ENCODE peak calls at places on chromosomes 4 and X, in six cellular contexts. One of them, this sample, is unnamed.

GRCh38 chrX:140425712-140426395 is 79.0 kb downstream of the SOX3 start:
- DNase-seq in HCT116: no peak
- DNase-seq in neural progenitor cell: no peak
- DNase-seq in left lung: no peak
- DNase-seq in esophagus squamous epithelium: no peak
- DNase-seq in type B pancreatic cell: no peak
- DNase-seq in this sample: no peak

GRCh38 chr4:164700471-164700870 is 53.5 kb upstream of the SMIM31 start:
- DNase-seq in HCT116: peak
- DNase-seq in neural progenitor cell: peak
- DNase-seq in left lung: peak
- DNase-seq in esophagus squamous epithelium: no peak
- DNase-seq in type B pancreatic cell: no peak
- DNase-seq in this sample: no peak

GRCh38 chr4:815464-816146 is 10.3 kb downstream of the CPLX1 start:
- DNase-seq in HCT116: no peak
- DNase-seq in neural progenitor cell: no peak
- DNase-seq in left lung: no peak
- DNase-seq in esophagus squamous epithelium: no peak
- DNase-seq in type B pancreatic cell: no peak
- DNase-seq in this sample: no peak

GRCh38 chr4:56643596-56643995 is 37.5 kb downstream of the HOPX start:
- DNase-seq in HCT116: no peak
- DNase-seq in neural progenitor cell: no peak
- DNase-seq in left lung: no peak
- DNase-seq in esophagus squamous epithelium: no peak
- DNase-seq in type B pancreatic cell: no peak
- DNase-seq in this sample: no peak

GRCh38 chr4:17068885-17069284 is 170.4 kb upstream of the LDB2 start:
- DNase-seq in HCT116: no peak
- DNase-seq in neural progenitor cell: no peak
- DNase-seq in left lung: no peak
- DNase-seq in esophagus squamous epithelium: no peak
- DNase-seq in type B pancreatic cell: no peak
- DNase-seq in this sample: no peak

GRCh38 chr4:47703964-47704363 is 133.9 kb downstream of the CORIN start:
- DNase-seq in HCT116: no peak
- DNase-seq in neural progenitor cell: no peak
- DNase-seq in left lung: no peak
- DNase-seq in esophagus squamous epithelium: no peak
- DNase-seq in type B pancreatic cell: no peak
- DNase-seq in this sample: no peak

GRCh38 chrX:51215266-51215665 is 117.4 kb upstream of the NUDT10 start:
- DNase-seq in HCT116: no peak
- DNase-seq in neural progenitor cell: peak
- DNase-seq in left lung: no peak
- DNase-seq in esophagus squamous epithelium: no peak
- DNase-seq in type B pancreatic cell: no peak
- DNase-seq in this sample: no peak

GRCh38 chr4:55706526-55706925 is 70.4 kb upstream of the NMU start:
- DNase-seq in HCT116: no peak
- DNase-seq in neural progenitor cell: no peak
- DNase-seq in left lung: no peak
- DNase-seq in esophagus squamous epithelium: no peak
- DNase-seq in type B pancreatic cell: no peak
- DNase-seq in this sample: no peak

GRCh38 chr4:112726041-112726440 is 89.1 kb downstream of the LARP7 start:
- DNase-seq in HCT116: no peak
- DNase-seq in neural progenitor cell: no peak
- DNase-seq in left lung: no peak
- DNase-seq in esophagus squamous epithelium: no peak
- DNase-seq in type B pancreatic cell: no peak
- DNase-seq in this sample: no peak

GRCh38 chrX:138847930-138848329 is 136.4 kb upstream of the FGF13 start:
- DNase-seq in HCT116: no peak
- DNase-seq in neural progenitor cell: no peak
- DNase-seq in left lung: no peak
- DNase-seq in esophagus squamous epithelium: no peak
- DNase-seq in type B pancreatic cell: no peak
- DNase-seq in this sample: no peak

GRCh38 chrX:11953615-11954014 is 184.7 kb upstream of the FRMPD4 start:
- DNase-seq in HCT116: no peak
- DNase-seq in neural progenitor cell: peak
- DNase-seq in left lung: no peak
- DNase-seq in esophagus squamous epithelium: no peak
- DNase-seq in type B pancreatic cell: no peak
- DNase-seq in this sample: no peak

GRCh38 chrX:74458738-74459137 is 37.4 kb downstream of the SLC16A2 start:
- DNase-seq in HCT116: no peak
- DNase-seq in neural progenitor cell: no peak
- DNase-seq in left lung: no peak
- DNase-seq in esophagus squamous epithelium: no peak
- DNase-seq in type B pancreatic cell: no peak
- DNase-seq in this sample: no peak

GRCh38 chrX:97060019-97060418 is 176.3 kb downstream of the RPA4 start:
- DNase-seq in HCT116: no peak
- DNase-seq in neural progenitor cell: peak
- DNase-seq in left lung: no peak
- DNase-seq in esophagus squamous epithelium: no peak
- DNase-seq in type B pancreatic cell: no peak
- DNase-seq in this sample: no peak

GRCh38 chr4:38612996-38613395 is 51.0 kb upstream of the KLF3 start:
- DNase-seq in HCT116: no peak
- DNase-seq in neural progenitor cell: no peak
- DNase-seq in left lung: no peak
- DNase-seq in esophagus squamous epithelium: no peak
- DNase-seq in type B pancreatic cell: no peak
- DNase-seq in this sample: no peak

GRCh38 chrX:11480626-11481025 is 185.1 kb downstream of the ARHGAP6 start:
- DNase-seq in HCT116: no peak
- DNase-seq in neural progenitor cell: no peak
- DNase-seq in left lung: no peak
- DNase-seq in esophagus squamous epithelium: no peak
- DNase-seq in type B pancreatic cell: no peak
- DNase-seq in this sample: no peak

GRCh38 chr4:19693949-19694597 is 557.6 kb upstream of the SLIT2 start:
- DNase-seq in HCT116: no peak
- DNase-seq in neural progenitor cell: no peak
- DNase-seq in left lung: no peak
- DNase-seq in esophagus squamous epithelium: no peak
- DNase-seq in type B pancreatic cell: no peak
- DNase-seq in this sample: no peak

GRCh38 chrX:47200385-47201150 is 6.9 kb downstream of the UBA1 start:
- DNase-seq in HCT116: no peak
- DNase-seq in neural progenitor cell: no peak
- DNase-seq in left lung: no peak
- DNase-seq in esophagus squamous epithelium: no peak
- DNase-seq in type B pancreatic cell: no peak
- DNase-seq in this sample: no peak

GRCh38 chr4:16056681-16057400 is 27.0 kb downstream of the PROM1 start:
- DNase-seq in HCT116: no peak
- DNase-seq in neural progenitor cell: peak
- DNase-seq in left lung: no peak
- DNase-seq in esophagus squamous epithelium: no peak
- DNase-seq in type B pancreatic cell: no peak
- DNase-seq in this sample: no peak

GRCh38 chr4:152074573-152074972 is 313.8 kb upstream of the GATB start:
- DNase-seq in HCT116: no peak
- DNase-seq in neural progenitor cell: no peak
- DNase-seq in left lung: no peak
- DNase-seq in esophagus squamous epithelium: no peak
- DNase-seq in type B pancreatic cell: no peak
- DNase-seq in this sample: no peak
- TF ChIP-seq CTCF in HCT116: no peak
- TF ChIP-seq CTCF in neural progenitor cell: no peak
- TF ChIP-seq CTCF in left lung: no peak
- TF ChIP-seq CTCF in esophagus squamous epithelium: no peak
- TF ChIP-seq CTCF in type B pancreatic cell: no peak
- TF ChIP-seq CTCF in this sample: no peak

DNA sequence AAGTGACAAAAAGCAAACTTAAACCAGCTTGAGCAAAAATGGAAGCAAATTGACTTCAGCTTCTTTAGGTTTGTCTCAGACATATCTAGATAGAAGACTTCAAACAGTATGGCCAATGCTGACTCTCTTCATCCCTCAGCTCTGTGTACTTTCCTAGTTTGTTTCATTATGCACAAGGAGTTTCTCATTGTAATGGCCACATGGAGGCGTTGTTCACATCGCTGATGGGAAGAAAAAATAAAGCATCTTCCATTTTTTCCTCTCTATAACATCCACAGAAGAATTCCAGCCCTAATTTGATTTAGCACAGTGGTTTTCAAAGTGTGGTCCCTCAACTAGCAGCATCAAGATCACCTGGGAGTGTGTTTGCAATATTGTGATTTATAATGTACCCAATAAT is 397.5 kb upstream of the PRKX start:
- DNase-seq in HCT116: no peak
- DNase-seq in neural progenitor cell: no peak
- DNase-seq in left lung: no peak
- DNase-seq in esophagus squamous epithelium: no peak
- DNase-seq in type B pancreatic cell: no peak
- DNase-seq in this sample: no peak
- TF ChIP-seq CTCF in HCT116: no peak
- TF ChIP-seq CTCF in neural progenitor cell: peak
- TF ChIP-seq CTCF in left lung: no peak
- TF ChIP-seq CTCF in esophagus squamous epithelium: no peak
- TF ChIP-seq CTCF in type B pancreatic cell: peak
- TF ChIP-seq CTCF in this sample: no peak

DNA sequence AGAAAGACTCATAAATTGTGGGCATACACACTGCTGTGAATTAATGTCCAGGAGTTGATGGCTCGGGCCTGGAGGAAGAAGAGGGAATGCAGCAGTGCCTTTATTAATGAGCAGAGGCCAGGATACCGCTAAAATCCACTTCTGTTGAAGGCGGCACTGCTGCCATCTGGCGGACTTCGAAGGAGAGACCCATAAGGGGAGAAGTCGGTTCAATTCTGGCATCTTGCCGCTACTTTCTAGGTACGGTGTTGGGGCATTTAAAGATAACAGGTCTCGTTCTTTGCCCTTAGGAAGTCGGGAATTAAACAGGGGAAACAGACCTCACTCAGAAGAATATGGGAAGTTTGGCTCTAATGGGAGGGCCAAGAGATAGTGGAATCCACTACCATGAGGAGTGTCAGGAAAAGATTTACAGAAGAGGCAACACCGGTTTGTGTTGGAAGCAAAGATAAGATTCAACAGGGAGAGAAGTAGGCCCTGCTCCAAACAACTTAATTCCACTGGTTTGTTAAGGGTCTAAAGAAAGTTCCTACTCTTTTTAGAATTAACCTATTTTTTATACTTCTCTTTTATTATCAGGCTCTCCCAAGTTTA is 133.6 kb upstream of the GIMD1 start:
- DNase-seq in HCT116: peak
- DNase-seq in neural progenitor cell: peak
- DNase-seq in left lung: no peak
- DNase-seq in esophagus squamous epithelium: no peak
- DNase-seq in type B pancreatic cell: no peak
- DNase-seq in this sample: no peak
- TF ChIP-seq CTCF in HCT116: peak
- TF ChIP-seq CTCF in neural progenitor cell: peak
- TF ChIP-seq CTCF in left lung: peak
- TF ChIP-seq CTCF in esophagus squamous epithelium: peak
- TF ChIP-seq CTCF in type B pancreatic cell: peak
- TF ChIP-seq CTCF in this sample: peak

DNA sequence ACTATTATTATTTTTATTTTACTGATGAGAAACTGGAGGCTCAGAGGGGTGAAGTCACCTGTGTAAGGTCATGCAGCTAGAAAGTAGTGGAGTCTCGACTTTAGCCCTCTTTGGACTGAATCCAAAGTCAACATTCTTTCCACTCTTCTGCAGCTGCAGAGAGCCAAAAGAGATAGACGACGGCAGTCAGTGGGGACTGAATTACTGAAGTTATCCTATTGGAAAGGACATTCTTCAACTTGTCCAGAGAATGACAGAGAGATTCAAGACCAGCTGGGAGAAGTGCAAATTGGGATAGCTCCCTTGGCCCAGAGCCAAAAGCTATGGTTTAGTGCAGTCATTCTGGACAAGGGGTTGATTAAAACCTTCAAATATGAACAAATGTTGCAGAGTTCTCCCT is 42.5 kb downstream of the VGLL1 start:
- DNase-seq in HCT116: no peak
- DNase-seq in neural progenitor cell: no peak
- DNase-seq in left lung: no peak
- DNase-seq in esophagus squamous epithelium: no peak
- DNase-seq in type B pancreatic cell: no peak
- DNase-seq in this sample: no peak
- TF ChIP-seq CTCF in HCT116: no peak
- TF ChIP-seq CTCF in neural progenitor cell: no peak
- TF ChIP-seq CTCF in left lung: no peak
- TF ChIP-seq CTCF in esophagus squamous epithelium: no peak
- TF ChIP-seq CTCF in type B pancreatic cell: no peak
- TF ChIP-seq CTCF in this sample: no peak

GRCh38 chrX:48466696-48467095 is 3.4 kb downstream of the SLC38A5 start:
- DNase-seq in HCT116: no peak
- DNase-seq in neural progenitor cell: no peak
- DNase-seq in left lung: no peak
- DNase-seq in esophagus squamous epithelium: no peak
- DNase-seq in type B pancreatic cell: no peak
- DNase-seq in this sample: no peak
- TF ChIP-seq CTCF in HCT116: peak
- TF ChIP-seq CTCF in neural progenitor cell: peak
- TF ChIP-seq CTCF in left lung: no peak
- TF ChIP-seq CTCF in esophagus squamous epithelium: no peak
- TF ChIP-seq CTCF in type B pancreatic cell: peak
- TF ChIP-seq CTCF in this sample: no peak

GRCh38 chrX:30935985-30936384 is 46.9 kb upstream of the TAB3 start:
- DNase-seq in HCT116: peak
- DNase-seq in neural progenitor cell: peak
- DNase-seq in left lung: no peak
- DNase-seq in esophagus squamous epithelium: no peak
- DNase-seq in type B pancreatic cell: no peak
- DNase-seq in this sample: no peak
- TF ChIP-seq CTCF in HCT116: peak
- TF ChIP-seq CTCF in neural progenitor cell: peak
- TF ChIP-seq CTCF in left lung: no peak
- TF ChIP-seq CTCF in esophagus squamous epithelium: no peak
- TF ChIP-seq CTCF in type B pancreatic cell: peak
- TF ChIP-seq CTCF in this sample: no peak